ENCODE peak calls at places on chromosomes 1 and 21, in six cellular contexts. K, B, S, C, O and J are unnamed samples.

GRCh38 chr1:247111636-247112478 is 7.7 kb upstream of the ZNF669 start:
- DNase-seq in C (peak; percentile 55), O (peak; percentile 69), S (no peak), K (peak; percentile 66), B (peak; percentile 59), J (peak; percentile 70)

GRCh38 chr1:79551321-79551720 is 544.8 kb upstream of the ADGRL4 start:
- DNase-seq in B (no peak), C (peak; percentile 32), K (no peak), S (no peak), O (no peak), J (no peak)

GRCh38 chr1:187033721-187034120 is 205.0 kb downstream of the PLA2G4A start:
- DNase-seq in K (no peak), B (no peak), O (no peak), S (no peak), C (no peak), J (no peak)

GRCh38 chr1:189350983-189351616 is 1126.6 kb downstream of the BRINP3 start:
- DNase-seq in S (no peak), K (no peak), O (no peak), C (no peak), B (no peak), J (no peak)

GRCh38 chr1:26626994-26627393 is 68.8 kb upstream of the ARID1A start:
- DNase-seq in K (no peak), C (peak; percentile 65), O (no peak), S (peak; percentile 23), B (peak; percentile 58), J (no peak)

GRCh38 chr1:61171346-61171745 is 89.0 kb downstream of the NFIA start:
- DNase-seq in S (no peak), O (no peak), K (no peak), C (no peak), B (no peak), J (no peak)

GRCh38 chr21:38646213-38646837 is 148.0 kb upstream of the ERG start:
- DNase-seq in K (no peak), S (peak; percentile 51), O (no peak), C (peak; percentile 37), B (peak; percentile 28), J (no peak)

GRCh38 chr1:117590273-117590925 is 15.4 kb upstream of the TENT5C start:
- DNase-seq in C (no peak), K (no peak), B (no peak), S (no peak), O (peak; percentile 44), J (no peak)

GRCh38 chr1:91835087-91835521 is 50.8 kb downstream of the TGFBR3 start:
- DNase-seq in C (no peak), B (no peak), O (no peak), K (no peak), S (no peak), J (no peak)

GRCh38 chr1:171424494-171424893 is 60.8 kb upstream of the PRRC2C start:
- DNase-seq in B (no peak), K (no peak), S (no peak), C (no peak), O (no peak), J (no peak)

GRCh38 chr1:224639426-224639975 is 23.4 kb downstream of the CNIH3 start:
- DNase-seq in S (no peak), B (no peak), C (no peak), K (no peak), O (no peak), J (no peak)

GRCh38 chr1:76682152-76682551 is 185.1 kb upstream of the ST6GALNAC5 start:
- DNase-seq in O (no peak), B (no peak), C (no peak), K (no peak), S (no peak), J (no peak)

GRCh38 chr1:34500451-34500850 is 254.4 kb upstream of the GJB5 start:
- DNase-seq in S (no peak), K (peak; percentile 18), O (peak; percentile 30), B (peak; percentile 1), C (peak; percentile 13), J (no peak)

GRCh38 chr21:17925900-17926299 is 106.7 kb upstream of the C21orf91 start:
- DNase-seq in O (no peak), B (peak; percentile 33), C (peak; percentile 33), S (no peak), K (peak; percentile 16), J (no peak)

GRCh38 chr1:34977210-34977471 is 8.0 kb downstream of the TMEM35B start:
- DNase-seq in K (no peak), S (no peak), O (no peak), B (no peak), C (no peak), J (no peak)

GRCh38 chr1:31258581-31258980 is 18.9 kb upstream of the NKAIN1 start:
- DNase-seq in S (no peak), C (no peak), K (no peak), O (no peak), B (no peak), J (no peak)

GRCh38 chr1:7410156-7410555 is 360.9 kb upstream of the VAMP3 start:
- DNase-seq in K (no peak), C (no peak), B (no peak), S (no peak), O (no peak), J (peak; percentile 13)

GRCh38 chr1:7247683-7248401 is 462.6 kb downstream of the CAMTA1 start:
- DNase-seq in O (no peak), C (no peak), B (no peak), K (no peak), S (no peak), J (no peak)

GRCh38 chr1:31511848-31512615 is 64.3 kb upstream of the TINAGL1 start:
- DNase-seq in B (no peak), S (no peak), K (no peak), O (no peak), C (no peak), J (no peak)

DNA sequence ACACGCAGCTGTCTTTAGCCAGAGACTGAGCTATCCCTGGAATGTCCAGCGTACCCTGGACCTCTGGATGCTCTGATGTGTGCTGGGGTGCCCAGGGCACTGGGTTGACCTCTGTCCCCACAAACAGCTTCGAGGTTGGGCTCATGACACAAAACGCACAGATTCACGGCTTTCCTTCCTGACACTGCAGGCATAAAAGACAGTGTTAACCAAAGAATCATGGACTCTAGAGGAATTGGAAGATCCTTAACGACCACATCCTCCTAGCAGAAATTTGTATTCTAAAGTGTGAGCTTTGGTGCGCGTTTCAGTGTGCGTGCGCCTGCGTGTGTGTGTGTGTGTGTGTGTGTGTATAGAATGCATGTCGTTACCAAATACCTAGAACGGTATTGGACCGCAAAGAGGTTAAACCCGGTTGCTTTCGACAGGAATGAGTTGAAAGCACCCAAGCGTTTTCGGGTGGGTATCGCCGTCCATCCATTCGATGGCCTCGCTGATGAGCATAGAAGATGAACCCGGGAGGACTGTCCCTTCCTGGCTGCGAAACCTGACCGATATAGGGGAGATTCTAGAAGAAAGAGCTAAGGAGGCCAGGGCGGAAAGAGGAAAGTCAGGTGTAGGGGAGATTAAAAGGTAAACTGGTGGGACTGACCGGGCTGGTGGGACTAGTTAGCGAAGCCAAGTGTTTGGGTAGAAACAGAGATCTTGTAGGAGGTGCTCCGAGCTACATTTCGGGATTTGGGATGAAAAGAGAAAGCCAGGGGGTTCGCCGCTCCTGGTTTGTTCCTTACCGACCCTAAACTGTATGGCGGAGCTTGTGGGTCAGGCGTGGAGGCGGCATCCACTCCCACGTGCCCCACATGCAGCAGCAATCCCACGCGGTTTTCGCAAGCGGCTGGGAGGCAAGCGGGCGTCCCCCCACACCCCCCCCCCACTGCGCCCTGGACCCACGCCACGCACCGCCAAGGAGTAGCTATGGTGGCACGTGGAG is 6.8 kb upstream of the LHX9 start:
- DNase-seq in B (no peak), K (no peak), O (no peak), S (no peak), C (no peak), J (no peak)
- H3K4me3 ChIP-seq in B (no peak overlapping the region), K (no peak overlapping the region), O (no peak overlapping the region), S (peak overlapping the region; percentile 29), C (peak overlapping the region; percentile 42), J (peak overlapping the region; percentile 15)

DNA sequence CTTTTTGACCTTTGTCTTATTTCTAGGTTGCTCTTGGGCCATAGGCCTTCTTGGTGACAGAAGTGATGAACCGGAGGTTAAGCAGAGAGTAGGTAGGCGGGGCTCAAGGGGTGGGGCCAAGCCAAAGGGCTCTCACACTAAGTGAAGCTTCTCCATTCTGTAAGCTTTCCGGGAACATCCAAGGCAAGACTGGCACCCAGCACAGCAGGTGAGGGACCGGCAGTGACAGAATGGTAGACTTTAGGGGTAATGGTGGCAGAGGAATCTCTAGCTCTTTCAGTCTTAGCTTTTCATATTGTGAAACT is at the start of gene TNFAIP8L2:
- DNase-seq in C (no peak), K (no peak), B (no peak), S (no peak), O (peak; percentile 83), J (no peak)
- H3K4me3 ChIP-seq in C (no peak within 1 kb of the TSS), K (peak within 1 kb of the TSS; percentile 32), B (no peak within 1 kb of the TSS), S (peak within 1 kb of the TSS; percentile 40), O (no peak within 1 kb of the TSS), J (peak within 1 kb of the TSS; percentile 22)

DNA sequence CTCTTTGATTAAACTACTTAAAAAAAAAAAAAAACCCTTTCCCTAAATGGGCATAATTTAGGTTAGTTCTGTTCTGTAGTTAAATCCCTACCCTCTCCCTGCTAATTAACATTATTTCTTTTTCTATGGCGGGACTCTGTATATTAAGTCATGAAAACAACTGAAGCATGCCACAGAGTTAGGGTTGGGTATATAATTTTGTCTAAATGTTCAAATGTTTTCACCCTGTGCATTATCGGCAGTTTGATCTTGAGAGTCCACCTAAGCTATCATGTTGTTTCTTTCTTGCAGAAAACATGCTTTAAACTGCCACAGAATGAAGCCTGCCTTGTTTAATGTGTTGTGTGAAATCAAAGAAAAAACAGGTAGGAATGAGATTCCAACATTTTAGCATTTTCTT is 4.0 kb downstream of the PBX1 start:
- DNase-seq in S (no peak), C (no peak), O (no peak), B (no peak), K (no peak), J (no peak)
- H3K4me3 ChIP-seq in S (peak overlapping the region; percentile 92), C (peak overlapping the region; percentile 71), O (no peak overlapping the region), B (peak overlapping the region; percentile 69), K (peak overlapping the region; percentile 78), J (peak overlapping the region; percentile 77)

GRCh38 chr1:212873518-212873917 is 15.4 kb downstream of the FLVCR1 start:
- DNase-seq in O (no peak), C (no peak), K (no peak), S (no peak), B (no peak), J (no peak)
- H3K4me3 ChIP-seq in O (no peak overlapping the region), C (no peak overlapping the region), K (no peak overlapping the region), S (no peak overlapping the region), B (no peak overlapping the region), J (no peak overlapping the region)